ENCODE peak calls at places on chromosomes 12 and 14, in four cellular contexts. P is K562, D is transverse colon, T is HCT116. S is an unnamed sample.

GRCh38 chr12:2963154-2963759 is 4.1 kb downstream of the TEAD4 start:
- DNase-seq in P (peak; percentile 22), D (no peak), T (no peak), S (no peak)

GRCh38 chr14:73457935-73458218 is 469 bp downstream of the NUMB start:
- DNase-seq in P (no peak), D (peak; percentile 58), T (no peak), S (no peak)

GRCh38 chr12:50400104-50400637 is 514 bp upstream of the LARP4 start:
- DNase-seq in P (peak; percentile 25), D (no peak), T (no peak), S (peak; percentile 88)

GRCh38 chr12:75545636-75546035 is 34.2 kb upstream of the KRR1 start:
- DNase-seq in P (no peak), D (no peak), T (no peak), S (no peak)

GRCh38 chr12:94761559-94761958 is 111.2 kb upstream of the TMCC3 start:
- DNase-seq in P (peak; percentile 9), D (no peak), T (peak; percentile 75), S (no peak)

GRCh38 chr14:39615352-39615751 is 183.1 kb upstream of the FBXO33 start:
- DNase-seq in P (no peak), D (no peak), T (no peak), S (no peak)

GRCh38 chr12:3247596-3248270 is 170.6 kb downstream of the TSPAN9 start:
- DNase-seq in P (no peak), D (no peak), T (no peak), S (no peak)

GRCh38 chr12:41965996-41966395 is 178.7 kb downstream of the GXYLT1 start:
- DNase-seq in P (no peak), D (no peak), T (no peak), S (no peak)

GRCh38 chr12:88501976-88502938 is 78.0 kb downstream of the KITLG start:
- DNase-seq in P (no peak), D (no peak), T (no peak), S (no peak)

GRCh38 chr14:57732886-57733285 is 133.0 kb downstream of the SLC35F4 start:
- DNase-seq in P (no peak), D (no peak), T (no peak), S (no peak)

GRCh38 chr12:4448943-4449861 is 3.6 kb upstream of the FGF6 start:
- DNase-seq in P (no peak), D (no peak), T (no peak), S (no peak)

GRCh38 chr12:85632390-85632789 is 203.8 kb downstream of the RASSF9 start:
- DNase-seq in P (no peak), D (no peak), T (no peak), S (no peak)

GRCh38 chr14:104171029-104171697 is 32.8 kb downstream of the KIF26A start:
- DNase-seq in P (no peak), D (no peak), T (no peak), S (no peak)

GRCh38 chr12:52278931-52279682 is 4.7 kb downstream of the KRT86 start:
- DNase-seq in P (peak; percentile 74), D (peak; percentile 81), T (peak; percentile 57), S (no peak)
- TF ChIP-seq POLR2AphosphoS5 in P (no peak), D (no peak), T (peak; percentile 55), S (no peak)

GRCh38 chr14:99067141-99067920 is 204.7 kb downstream of the BCL11B start:
- DNase-seq in P (no peak), D (no peak), T (no peak), S (no peak)

GRCh38 chr14:99067927-99068326 is 204.1 kb downstream of the BCL11B start:
- DNase-seq in P (no peak), D (no peak), T (no peak), S (no peak)

GRCh38 chr14:99065551-99065950 is 206.4 kb downstream of the BCL11B start:
- DNase-seq in P (no peak), D (no peak), T (no peak), S (no peak)

GRCh38 chr14:99064262-99064954 is 207.6 kb downstream of the BCL11B start:
- DNase-seq in P (no peak), D (no peak), T (no peak), S (no peak)

GRCh38 chr14:99066378-99066777 is 205.6 kb downstream of the BCL11B start:
- DNase-seq in P (no peak), D (no peak), T (no peak), S (no peak)
- H3K27ac ChIP-seq in P (no peak overlapping the region), D (no peak overlapping the region), T (no peak overlapping the region), S (no peak overlapping the region)

DNA sequence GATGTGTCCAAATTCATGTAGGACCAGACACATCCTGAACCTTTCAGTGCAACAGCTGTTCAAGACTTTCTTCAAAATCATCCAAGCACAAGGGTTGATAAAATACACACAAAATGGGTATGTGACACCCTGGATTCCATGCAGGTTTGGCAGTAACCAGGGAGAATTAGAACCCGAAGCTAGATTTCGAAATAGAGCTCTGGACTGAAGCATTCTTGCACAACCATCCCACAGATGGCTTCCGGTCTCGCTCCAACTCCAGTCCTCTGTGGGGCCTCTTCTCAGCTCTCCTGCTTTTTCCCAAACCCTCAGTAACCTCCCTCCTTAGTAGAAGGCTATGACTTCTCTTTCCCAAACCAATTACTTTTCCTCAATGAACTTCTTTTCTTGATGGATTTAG is 171.3 kb downstream of the TTC7B start:
- DNase-seq in P (no peak), D (no peak), T (no peak), S (no peak)
- TF ChIP-seq POLR2AphosphoS5 in P (no peak), D (no peak), T (no peak), S (no peak)

GRCh38 chr12:110532644-110533043 is 30.5 kb downstream of the RAD9B start:
- DNase-seq in P (no peak), D (no peak), T (no peak), S (no peak)
- H3K27ac ChIP-seq in P (no peak overlapping the region), D (peak overlapping the region; percentile 72), T (no peak overlapping the region), S (no peak overlapping the region)

DNA sequence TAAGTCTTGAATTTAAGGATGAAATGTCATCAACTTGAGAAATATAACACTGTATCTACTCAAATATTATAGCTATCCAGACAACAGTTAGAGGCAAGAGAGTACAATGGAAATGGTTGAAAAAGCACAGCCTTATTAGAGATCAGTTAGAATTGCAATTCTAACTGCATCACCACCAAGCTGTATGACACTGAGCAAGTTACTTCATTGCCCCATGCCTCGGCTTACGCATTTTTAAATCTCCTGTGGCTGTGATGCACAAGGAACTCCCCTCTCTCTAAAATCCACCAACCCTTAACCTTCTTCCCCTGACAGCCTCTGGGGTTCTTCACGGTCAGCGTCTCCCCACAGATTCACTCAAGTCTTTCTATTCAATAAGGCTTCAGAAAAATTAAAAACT is 75.1 kb downstream of the MED13L start:
- DNase-seq in P (no peak), D (no peak), T (no peak), S (no peak)
- TF ChIP-seq POLR2AphosphoS5 in P (no peak), D (no peak), T (no peak), S (no peak)

GRCh38 chr12:64680235-64680634 is 69.9 kb downstream of the RASSF3 start:
- DNase-seq in P (peak; percentile 62), D (peak; percentile 53), T (no peak), S (no peak)

GRCh38 chr12:64678248-64678647 is 68.0 kb downstream of the RASSF3 start:
- DNase-seq in P (no peak), D (no peak), T (no peak), S (no peak)

GRCh38 chr12:64681200-64682052 is 71.1 kb downstream of the RASSF3 start:
- DNase-seq in P (no peak), D (no peak), T (no peak), S (no peak)

GRCh38 chr12:64679487-64679983 is 69.2 kb downstream of the RASSF3 start:
- DNase-seq in P (peak; percentile 82), D (peak; percentile 81), T (peak; percentile 74), S (no peak)

GRCh38 chr12:64678835-64679234 is 68.5 kb downstream of the RASSF3 start:
- DNase-seq in P (peak; percentile 35), D (no peak), T (no peak), S (no peak)
- H3K27ac ChIP-seq in P (peak overlapping the region; percentile 51), D (peak overlapping the region; percentile 90), T (peak overlapping the region; percentile 66), S (no peak overlapping the region)

GRCh38 chr12:11810962-11811361 is 161.5 kb downstream of the ETV6 start:
- DNase-seq in P (no peak), D (no peak), T (no peak), S (no peak)

GRCh38 chr12:11815397-11815796 is 165.9 kb downstream of the ETV6 start:
- DNase-seq in P (no peak), D (no peak), T (no peak), S (no peak)

GRCh38 chr12:11814362-11814761 is 164.9 kb downstream of the ETV6 start:
- DNase-seq in P (no peak), D (no peak), T (no peak), S (no peak)

GRCh38 chr12:11813422-11813813 is 163.9 kb downstream of the ETV6 start:
- DNase-seq in P (no peak), D (no peak), T (no peak), S (no peak)

GRCh38 chr12:11812558-11813421 is 163.3 kb downstream of the ETV6 start:
- DNase-seq in P (no peak), D (peak; percentile 50), T (no peak), S (no peak)
- TF ChIP-seq POLR2AphosphoS5 in P (no peak), D (no peak), T (no peak), S (no peak)

GRCh38 chr12:54692353-54692752 is 44.2 kb upstream of the DCD start:
- DNase-seq in P (no peak), D (no peak), T (no peak), S (no peak)
- H3K27ac ChIP-seq in P (no peak overlapping the region), D (no peak overlapping the region), T (no peak overlapping the region), S (no peak overlapping the region)

GRCh38 chr14:77111021-77111420 is 13.0 kb downstream of the CIPC start:
- DNase-seq in P (no peak), D (no peak), T (no peak), S (no peak)
- TF ChIP-seq POLR2AphosphoS5 in P (no peak), D (no peak), T (no peak), S (no peak)

GRCh38 chr12:111169032-111169431 is 199.9 kb downstream of the PHETA1 start:
- DNase-seq in P (no peak), D (no peak), T (no peak), S (no peak)
- H3K27ac ChIP-seq in P (no peak overlapping the region), D (no peak overlapping the region), T (no peak overlapping the region), S (no peak overlapping the region)

S was measured in SK-N-MC.